ENCODE peak calls at places on chromosomes 7 and 10, in four cellular contexts. B is H1, Y is mesendoderm, S is IMR-90. V is an unnamed sample.

GRCh38 chr7:44060091-44060947 is 5.0 kb downstream of the PGAM2 start:
- DNase-seq in Y (no peak), S (no peak), B (no peak), V (no peak)

GRCh38 chr7:130207642-130208041 is at the start of gene SSMEM1:
- DNase-seq in B (no peak), S (peak; percentile 84), Y (no peak), V (no peak)

GRCh38 chr7:47283497-47284131 is 298.3 kb downstream of the TNS3 start:
- DNase-seq in B (no peak), Y (peak; percentile 19), S (no peak), V (no peak)

GRCh38 chr7:158495780-158496179 is 91.8 kb downstream of the PTPRN2 start:
- DNase-seq in S (no peak), B (peak; percentile 43), Y (peak; percentile 71), V (peak; percentile 84)

GRCh38 chr10:30529373-30529998 is 95.5 kb downstream of the MAP3K8 start:
- DNase-seq in S (no peak), Y (no peak), B (no peak), V (peak; percentile 40)

GRCh38 chr10:49628599-49628998 is 14.8 kb downstream of the CHAT start:
- DNase-seq in B (no peak), S (no peak), Y (no peak), V (no peak)

GRCh38 chr7:4282434-4283223 is 399.5 kb upstream of the FOXK1 start:
- DNase-seq in B (no peak), Y (peak; percentile 40), S (peak; percentile 8), V (no peak)

GRCh38 chr7:132004528-132004927 is 448.1 kb upstream of the PODXL start:
- DNase-seq in Y (peak; percentile 53), S (no peak), B (no peak), V (peak; percentile 34)

GRCh38 chr7:31065021-31065593 is 13.0 kb downstream of the ADCYAP1R1 start:
- DNase-seq in S (no peak), Y (peak; percentile 64), B (no peak), V (no peak)

GRCh38 chr7:86953219-86953618 is 106.2 kb downstream of the ELAPOR2 start:
- DNase-seq in B (no peak), S (no peak), Y (no peak), V (no peak)

GRCh38 chr7:33128990-33129805 is at the start of gene BBS9:
- DNase-seq in B (peak; percentile 91), S (peak; percentile 90), Y (peak; percentile 99), V (peak; percentile 97)

GRCh38 chr7:34048445-34048844 is 143.1 kb downstream of the BMPER start:
- DNase-seq in B (no peak), Y (no peak), S (peak; percentile 55), V (no peak)

GRCh38 chr7:77352688-77353406 is 63.3 kb downstream of the GSAP start:
- DNase-seq in S (peak; percentile 26), Y (no peak), B (no peak), V (no peak)

GRCh38 chr7:77354484-77354883 is 61.7 kb downstream of the GSAP start:
- DNase-seq in B (no peak), Y (no peak), S (no peak), V (no peak)

GRCh38 chr7:77354914-77355313 is 61.2 kb downstream of the GSAP start:
- DNase-seq in B (no peak), Y (no peak), S (no peak), V (no peak)

GRCh38 chr7:77353911-77354310 is 62.2 kb downstream of the GSAP start:
- DNase-seq in S (no peak), B (no peak), Y (peak; percentile 32), V (no peak)

DNA sequence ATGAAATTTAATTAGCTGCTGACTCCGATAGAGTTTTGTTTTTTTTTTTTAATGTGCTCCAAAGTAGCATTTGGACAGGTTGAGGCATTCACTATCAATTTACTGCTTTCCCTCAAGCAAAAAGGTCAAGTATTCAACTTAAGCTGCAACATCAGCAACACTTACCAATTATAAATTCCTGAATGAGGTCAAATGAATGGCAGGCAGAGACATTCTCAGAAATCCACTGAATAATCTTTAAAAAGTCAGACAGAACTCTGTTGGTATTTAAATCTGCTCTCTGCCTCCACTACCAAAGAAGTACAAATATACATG is 62.8 kb downstream of the GSAP start:
- DNase-seq in S (no peak), B (no peak), Y (no peak), V (no peak)
- H4K5ac ChIP-seq in S (no peak overlapping the region), B (no peak overlapping the region), Y (no peak overlapping the region), V (no peak overlapping the region)

DNA sequence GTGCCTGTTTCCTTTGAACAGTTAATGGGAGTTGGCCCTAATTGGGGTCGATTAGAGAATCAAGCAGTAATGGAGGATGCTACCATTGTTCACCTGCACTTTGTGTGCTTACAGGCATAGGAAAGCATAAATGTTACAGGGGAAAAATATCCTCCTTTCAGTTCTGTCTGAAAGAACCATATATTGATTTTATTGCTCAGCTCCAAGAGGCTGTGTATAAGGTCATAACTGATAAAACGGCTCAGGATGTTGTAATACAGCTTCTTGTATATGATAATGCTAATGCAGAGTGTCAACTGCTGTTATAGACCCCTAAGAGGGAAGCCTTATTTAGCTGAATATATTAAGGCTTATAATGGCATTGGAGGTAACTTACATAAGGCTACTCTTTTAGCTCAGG is 32.9 kb upstream of the AKR1C2 start:
- DNase-seq in B (no peak), S (no peak), Y (no peak), V (no peak)
- H3K56ac ChIP-seq in B (no peak overlapping the region), S (no peak overlapping the region), Y (no peak overlapping the region), V (no peak overlapping the region)

GRCh38 chr10:35327770-35328403 is 8.4 kb upstream of the CCNY start:
- DNase-seq in B (no peak), Y (no peak), S (no peak), V (no peak)
- H3K4ac ChIP-seq in B (no peak overlapping the region), Y (no peak overlapping the region), S (peak overlapping the region; percentile 94), V (no peak overlapping the region)

GRCh38 chr10:127016331-127016730 is 111.1 kb downstream of the DOCK1 start:
- DNase-seq in S (no peak), B (no peak), Y (no peak), V (no peak)

GRCh38 chr10:127018298-127018650 is 113.0 kb downstream of the DOCK1 start:
- DNase-seq in Y (no peak), S (no peak), B (no peak), V (no peak)

GRCh38 chr10:127017406-127018297 is 112.4 kb downstream of the DOCK1 start:
- DNase-seq in Y (no peak), B (no peak), S (peak; percentile 26), V (no peak)

GRCh38 chr10:127020260-127020659 is 115.0 kb downstream of the DOCK1 start:
- DNase-seq in Y (no peak), S (no peak), B (no peak), V (no peak)

DNA sequence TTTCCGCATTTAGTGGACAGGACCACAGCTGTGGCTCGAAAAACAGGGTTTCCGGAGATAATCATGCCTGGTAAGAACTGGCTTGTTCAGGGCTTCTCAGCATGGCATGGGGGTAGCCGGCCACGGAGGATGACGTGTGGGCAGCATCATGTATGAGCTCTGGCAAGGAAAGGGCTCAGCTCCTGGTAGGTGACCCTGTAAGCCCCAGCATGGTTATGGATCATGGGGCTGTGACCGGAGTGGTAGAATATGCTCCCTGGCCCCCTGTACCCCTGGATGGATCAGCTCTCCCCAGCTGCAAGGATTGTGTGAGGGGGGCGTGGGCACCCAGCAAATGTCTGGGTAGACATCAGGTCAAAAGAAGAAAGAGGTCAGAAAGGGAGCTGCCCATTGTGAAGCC is 113.5 kb downstream of the DOCK1 start:
- DNase-seq in B (no peak), Y (no peak), S (no peak), V (no peak)
- H4K5ac ChIP-seq in B (no peak overlapping the region), Y (no peak overlapping the region), S (no peak overlapping the region), V (no peak overlapping the region)

GRCh38 chr7:93879356-93879755 is 11.2 kb downstream of the TFPI2 start:
- DNase-seq in B (no peak), S (no peak), Y (no peak), V (no peak)
- H3K56ac ChIP-seq in B (no peak overlapping the region), S (no peak overlapping the region), Y (no peak overlapping the region), V (no peak overlapping the region)

DNA sequence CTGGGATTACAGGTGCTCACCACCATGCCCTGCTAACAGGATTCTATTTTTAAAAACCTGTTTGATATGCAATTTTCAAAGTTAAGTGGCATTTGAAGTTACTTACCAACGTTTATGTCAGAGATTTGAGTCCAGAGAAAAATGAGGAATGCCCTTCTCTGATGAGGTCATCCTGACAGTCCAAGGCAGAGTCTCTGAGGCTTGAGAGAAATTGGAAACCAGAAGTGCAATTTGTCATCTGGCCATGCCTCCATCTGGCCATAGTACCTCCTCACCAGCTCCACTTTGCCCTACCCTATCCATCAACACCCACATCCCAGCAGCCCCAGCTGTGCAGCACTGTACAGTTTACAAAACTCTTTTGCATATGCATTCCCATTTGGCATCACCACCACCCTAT is 54.4 kb upstream of the PDZD8 start:
- DNase-seq in B (no peak), S (no peak), Y (no peak), V (no peak)
- H3K4ac ChIP-seq in B (no peak overlapping the region), S (no peak overlapping the region), Y (no peak overlapping the region), V (no peak overlapping the region)

GRCh38 chr7:152411389-152411788 is 24.4 kb downstream of the KMT2C start:
- DNase-seq in Y (peak; percentile 91), B (no peak), S (no peak), V (peak; percentile 59)

GRCh38 chr7:152402384-152403250 is 33.2 kb downstream of the KMT2C start:
- DNase-seq in S (peak; percentile 57), B (no peak), Y (no peak), V (no peak)

GRCh38 chr7:152403726-152404125 is 32.1 kb downstream of the KMT2C start:
- DNase-seq in B (no peak), S (no peak), Y (no peak), V (no peak)

DNA sequence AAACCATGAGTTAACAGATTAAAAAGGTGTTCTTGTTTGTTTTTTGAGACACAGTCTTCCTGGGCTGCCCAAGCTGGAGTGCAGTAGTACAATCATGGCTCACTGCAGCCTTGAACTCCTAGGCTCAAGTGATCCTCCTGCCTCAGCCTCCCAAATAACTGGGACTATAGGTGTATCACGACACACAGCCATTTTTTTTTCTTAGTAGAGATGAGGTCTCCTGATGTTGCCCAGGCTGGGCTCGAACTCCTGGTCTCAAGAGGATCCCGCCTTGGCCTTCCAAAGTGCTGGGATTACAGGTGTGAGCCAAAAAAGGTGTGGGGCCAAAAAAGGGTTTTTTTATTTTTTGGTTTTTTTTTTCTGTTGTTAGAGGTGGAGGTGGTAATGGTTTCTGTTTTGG is 29.3 kb downstream of the KMT2C start:
- DNase-seq in Y (no peak), B (no peak), S (no peak), V (no peak)
- H4K5ac ChIP-seq in Y (no peak overlapping the region), B (no peak overlapping the region), S (no peak overlapping the region), V (no peak overlapping the region)